ENCODE peak calls at places on chromosomes 1 and 21, in eight cellular contexts. E is GM04504; H is KBM-7; Z is Karpas-422; X is NCI-H1105; N is chondrocyte; J is stimulated activated CD4-positive, alpha-beta T cell treated with anti-CD3 and anti-CD28 coated beads, Interleukin-2, amount 100 ng/mL, for 24 hours; S is activated T-helper 1 cell treated with anti-CD3 and anti-CD28 coated beads, Interleukin-2, amount 50 U/mL, for 16 hours. G is an unnamed sample.

GRCh38 chr1:98661544-98662353 is at the start of gene SNX7:
- DNase-seq in N (peak; percentile 96), E (peak; percentile 58), J (no peak), Z (no peak), S (no peak), H (peak; percentile 26), X (peak; percentile 72), G (no peak)

GRCh38 chr1:234844479-234845031 is 234.6 kb upstream of the IRF2BP2 start:
- DNase-seq in N (no peak), S (no peak), H (peak; percentile 67), X (no peak), J (no peak), E (no peak), Z (no peak), G (no peak)

GRCh38 chr1:11697188-11697892 is 5.8 kb downstream of the DRAXIN start:
- DNase-seq in J (no peak), N (peak; percentile 49), X (no peak), H (no peak), E (no peak), Z (no peak), S (no peak), G (no peak)

GRCh38 chr1:8539683-8540082 is 221.8 kb downstream of the SLC45A1 start:
- DNase-seq in J (no peak), S (no peak), H (no peak), X (no peak), E (no peak), Z (no peak), N (no peak), G (no peak)

GRCh38 chr1:14952626-14953314 is 200.8 kb upstream of the TMEM51 start:
- DNase-seq in J (no peak), N (no peak), X (no peak), S (no peak), Z (no peak), E (no peak), H (no peak), G (no peak)

GRCh38 chr1:24065314-24065713 is 46.6 kb downstream of the MYOM3 start:
- DNase-seq in E (no peak), H (no peak), N (no peak), S (no peak), Z (no peak), J (no peak), X (no peak), G (no peak)

GRCh38 chr1:5509664-5510452 is 482.4 kb downstream of the NPHP4 start:
- DNase-seq in J (peak; percentile 80), S (peak; percentile 56), X (peak; percentile 55), Z (peak; percentile 85), E (peak; percentile 7), N (no peak), H (peak; percentile 41), G (peak; percentile 33)

GRCh38 chr21:25639167-25639921 is at the start of gene JAM2:
- DNase-seq in N (no peak), S (peak; percentile 10), H (peak; percentile 42), E (no peak), Z (peak; percentile 66), J (peak; percentile 33), X (peak; percentile 27), G (no peak)

GRCh38 chr1:230408971-230409370 is 17.2 kb downstream of the PGBD5 start:
- DNase-seq in J (no peak), E (no peak), S (no peak), H (no peak), N (no peak), X (no peak), Z (no peak), G (no peak)

GRCh38 chr1:214455971-214456867 is 95.2 kb downstream of the PTPN14 start:
- DNase-seq in N (no peak), H (no peak), J (no peak), E (no peak), X (no peak), Z (peak; percentile 70), S (no peak), G (no peak)

G was measured in effector memory CD4-positive, alpha-beta T cell.